ENCODE peak calls at places on chromosomes 12 and 14, in six cellular contexts. J, E, P, R, H and Y are unnamed samples.

GRCh38 chr14:70567791-70568190 is 32.7 kb downstream of the MED6 start:
- DNase-seq in J (no peak), P (peak; percentile 46), H (no peak), R (peak; percentile 51), E (peak; percentile 43), Y (no peak)

GRCh38 chr14:93231129-93231979 is 24.3 kb downstream of the UBR7 start:
- DNase-seq in P (peak; percentile 51), H (peak; percentile 78), R (peak; percentile 71), E (peak; percentile 58), J (no peak), Y (no peak)

GRCh38 chr14:22463763-22464173 is 125.3 kb downstream of the DAD1 start:
- DNase-seq in R (no peak), E (no peak), J (no peak), H (no peak), P (no peak), Y (no peak)

GRCh38 chr12:81196595-81196994 is 118.7 kb downstream of the ACSS3 start:
- DNase-seq in H (no peak), R (no peak), P (no peak), J (no peak), E (no peak), Y (no peak)

GRCh38 chr14:77158175-77158908 is 16.8 kb upstream of the ZDHHC22 start:
- DNase-seq in J (no peak), H (peak; percentile 83), R (peak; percentile 20), P (peak; percentile 52), E (peak; percentile 40), Y (no peak)

GRCh38 chr12:52244615-52244994 is 11.6 kb downstream of the KRT7 start:
- DNase-seq in E (no peak), J (no peak), P (peak; percentile 62), R (no peak), H (no peak), Y (no peak)

GRCh38 chr12:87667378-87667777 is 361.8 kb downstream of the C12orf50 start:
- DNase-seq in P (peak; percentile 55), E (peak; percentile 31), H (no peak), J (no peak), R (no peak), Y (no peak)

GRCh38 chr12:103969391-103969790 is 3.7 kb downstream of the TDG start:
- DNase-seq in R (no peak), P (no peak), E (peak; percentile 23), H (no peak), J (no peak), Y (no peak)

GRCh38 chr14:24681056-24681455 is 47.1 kb upstream of the GZMB start:
- DNase-seq in H (no peak), R (no peak), E (no peak), J (no peak), P (no peak), Y (no peak)

GRCh38 chr14:51616256-51616655 is 35.5 kb upstream of the FRMD6 start:
- DNase-seq in E (no peak), H (no peak), P (no peak), J (no peak), R (no peak), Y (no peak)

GRCh38 chr12:1879633-1880032 is 38.8 kb downstream of the CACNA2D4 start:
- DNase-seq in J (no peak), P (no peak), R (no peak), E (no peak), H (no peak), Y (no peak)

GRCh38 chr14:44170099-44170498 is 337.0 kb downstream of the FSCB start:
- DNase-seq in J (no peak), H (no peak), P (no peak), R (no peak), E (no peak), Y (no peak)

GRCh38 chr14:78152246-78153068 is 17.7 kb upstream of the NRXN3 start:
- DNase-seq in R (no peak), E (no peak), H (no peak), J (no peak), P (no peak), Y (no peak)

GRCh38 chr12:28583771-28584261 is 393.6 kb downstream of the CCDC91 start:
- DNase-seq in P (peak; percentile 25), E (peak; percentile 77), R (no peak), J (no peak), H (no peak), Y (no peak)

GRCh38 chr14:105398726-105399440 is 545 bp downstream of the TEX22 start:
- DNase-seq in P (peak; percentile 46), E (no peak), H (no peak), R (peak; percentile 71), J (no peak), Y (no peak)

GRCh38 chr14:28577711-28578131 is 188.9 kb upstream of the FOXG1 start:
- DNase-seq in R (peak; percentile 12), J (no peak), E (peak; percentile 64), H (no peak), P (peak; percentile 18), Y (no peak)

GRCh38 chr12:19183121-19183838 is 53.7 kb downstream of the PLEKHA5 start:
- DNase-seq in H (no peak), E (no peak), P (peak; percentile 30), J (no peak), R (no peak), Y (no peak)

GRCh38 chr14:105486974-105487448 is 325 bp downstream of the CRIP1 start:
- DNase-seq in R (no peak), E (no peak), H (peak; percentile 94), P (peak; percentile 78), J (peak; percentile 73), Y (peak; percentile 53)

GRCh38 chr12:59067068-59067467 is 146.8 kb upstream of the LRIG3 start:
- DNase-seq in P (peak; percentile 24), J (no peak), E (peak; percentile 98), R (peak; percentile 76), H (no peak), Y (no peak)

GRCh38 chr14:71721791-71722190 is 210.4 kb upstream of the RGS6 start:
- DNase-seq in H (no peak), E (no peak), R (no peak), P (no peak), J (no peak), Y (no peak)

DNA sequence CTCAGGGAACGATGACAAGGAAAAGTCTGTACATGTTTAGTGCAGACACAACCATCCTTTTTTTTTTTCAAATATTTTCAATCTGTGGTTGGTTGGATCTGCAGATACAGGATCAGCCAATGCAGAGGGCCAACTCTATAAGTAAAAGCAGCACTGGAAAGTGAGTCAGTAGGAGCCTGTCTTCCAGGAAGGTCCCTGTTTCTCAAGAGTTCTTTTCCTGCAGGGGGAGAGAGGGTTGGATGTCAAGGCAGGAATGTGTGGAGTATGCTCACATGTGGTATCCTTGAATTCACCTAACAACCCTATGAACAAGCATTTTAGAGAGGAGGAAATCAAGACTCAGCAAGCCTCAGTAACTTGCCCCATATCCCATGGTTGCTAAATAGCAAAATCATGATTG is 409.1 kb downstream of the NPAS3 start:
- DNase-seq in E (no peak), R (no peak), J (no peak), P (no peak), H (no peak), Y (no peak)
- H3K4me1 ChIP-seq in E (no peaks in the 10 kb centered on the region), R (no peaks in the 10 kb centered on the region), J (no peaks in the 10 kb centered on the region), P (no peaks in the 10 kb centered on the region), H (no peaks in the 10 kb centered on the region), Y (no peaks in the 10 kb centered on the region)

DNA sequence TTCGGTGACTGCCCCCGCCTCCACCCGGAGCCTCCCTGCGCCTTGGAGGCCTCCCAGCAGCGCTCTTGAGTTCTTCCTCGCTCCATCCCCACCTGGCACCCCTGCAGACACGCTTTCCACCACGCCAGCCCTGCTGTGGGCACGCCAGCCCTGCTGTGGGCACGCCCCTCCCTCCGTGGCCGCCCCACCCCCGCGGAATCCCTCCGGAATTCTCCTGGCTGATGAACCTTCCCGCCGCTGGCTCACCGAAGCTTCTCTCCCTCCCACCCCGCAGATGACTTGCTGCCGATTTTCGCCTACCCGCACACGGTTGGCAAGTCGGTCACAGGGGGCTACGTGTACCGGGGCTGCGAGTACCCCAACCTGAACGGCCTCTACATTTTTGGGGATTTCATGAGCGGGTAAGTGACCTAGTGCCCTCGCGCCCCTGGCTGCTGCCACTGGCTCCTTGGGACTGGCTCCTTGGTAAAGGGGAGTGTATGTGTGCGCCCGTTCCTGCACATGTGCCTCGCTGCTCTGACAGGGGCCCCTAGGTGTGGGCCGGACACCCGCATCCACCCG is 15.2 kb downstream of the HHIPL1 start:
- DNase-seq in E (no peak), R (no peak), P (no peak), J (no peak), H (no peak), Y (no peak)
- H3K4me3 ChIP-seq in E (no peak overlapping the region), R (no peak overlapping the region), P (no peak overlapping the region), J (no peak overlapping the region), H (no peak overlapping the region), Y (no peak overlapping the region)

GRCh38 chr12:122886851-122887816 is 8.8 kb downstream of the VPS37B start:
- DNase-seq in P (peak; percentile 70), J (no peak), R (peak; percentile 71), H (no peak), E (peak; percentile 93), Y (no peak)

GRCh38 chr12:122884860-122885259 is 11.1 kb downstream of the VPS37B start:
- DNase-seq in H (no peak), J (no peak), E (no peak), P (no peak), R (no peak), Y (no peak)

GRCh38 chr12:122884091-122884826 is 11.7 kb downstream of the VPS37B start:
- DNase-seq in R (no peak), E (no peak), J (no peak), P (no peak), H (no peak), Y (no peak)

GRCh38 chr12:122887817-122888212 is 8.1 kb downstream of the VPS37B start:
- DNase-seq in P (no peak), J (no peak), E (no peak), R (no peak), H (no peak), Y (no peak)

DNA sequence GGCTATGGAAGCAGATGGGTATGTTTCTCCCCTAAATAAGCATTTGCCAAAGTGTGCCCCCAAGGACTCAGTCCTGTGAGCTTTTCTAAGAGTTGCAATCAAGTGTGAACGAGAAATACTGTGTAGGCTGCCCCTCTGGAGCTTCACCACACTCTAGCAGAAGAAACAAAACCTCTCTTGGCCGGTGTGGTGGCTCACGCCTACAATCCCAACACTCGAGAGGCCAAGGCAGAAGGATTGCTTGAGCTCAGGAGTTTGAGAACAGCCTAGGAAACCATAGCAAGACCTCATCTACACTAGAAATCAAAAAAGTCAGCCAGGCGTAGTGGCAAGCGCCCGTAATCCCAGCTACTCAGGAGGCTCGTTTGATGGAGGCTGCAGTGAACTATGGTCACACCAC is 9.8 kb downstream of the VPS37B start:
- DNase-seq in J (no peak), E (no peak), H (no peak), P (no peak), R (no peak), Y (no peak)
- H3K27ac ChIP-seq in J (no peak overlapping the region), E (peak overlapping the region; percentile 99), H (no peak overlapping the region), P (peak overlapping the region; percentile 23), R (no peak overlapping the region), Y (no peak overlapping the region)

DNA sequence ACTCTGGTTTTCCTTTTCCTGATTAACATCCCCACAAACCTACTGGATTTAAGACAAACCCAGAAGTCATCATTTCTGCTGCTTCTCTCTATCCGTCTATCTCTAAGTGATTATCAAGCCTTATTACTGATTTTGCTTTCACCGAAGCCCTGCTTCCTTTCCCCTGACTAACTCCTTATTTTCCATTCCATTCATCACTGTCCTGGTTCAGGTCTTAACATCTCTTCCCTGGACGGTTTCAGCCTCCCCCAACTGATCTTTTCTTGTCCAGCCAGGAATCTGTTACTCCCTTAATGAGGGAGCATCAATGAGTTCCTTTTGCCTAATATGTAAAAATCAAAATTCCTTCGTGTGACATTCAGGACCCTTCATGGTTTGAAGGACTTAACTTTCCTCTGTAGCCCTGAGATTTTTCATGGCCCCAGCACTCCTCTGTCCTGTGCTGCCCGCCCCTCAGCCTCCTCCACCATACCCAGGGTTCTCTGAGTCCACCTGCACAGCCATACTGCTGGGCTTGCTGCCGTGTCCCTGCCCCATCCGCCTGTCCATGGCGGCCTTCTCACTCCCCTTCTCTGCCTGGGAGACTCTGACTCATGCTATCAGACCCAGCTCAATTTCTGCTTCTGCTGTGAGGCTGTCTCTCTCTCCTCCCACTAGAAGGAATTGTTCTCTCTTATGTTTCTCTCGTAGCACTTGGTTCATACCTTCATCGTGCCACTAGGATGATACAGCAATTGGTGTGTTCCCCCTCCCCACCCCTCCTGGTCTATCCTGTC is 167.8 kb upstream of the HIF1A start:
- DNase-seq in J (no peak), E (peak; percentile 42), R (peak; percentile 71), P (peak; percentile 68), H (no peak), Y (no peak)
- H3K4me1 ChIP-seq in J (no peaks in the 10 kb centered on the region), E (peaks cover 69% of the 10 kb centered on the region), R (peaks cover 73% of the 10 kb centered on the region), P (peaks cover 78% of the 10 kb centered on the region), H (no peaks in the 10 kb centered on the region), Y (peaks cover 33% of the 10 kb centered on the region)